ENCODE peak calls at places on chromosomes 12 and 14, in ten cellular contexts. O is colonic mucosa, P is uterus, V is ovary, A is BJ, F is foreskin fibroblast, L is fibroblast of lung, S is cardiac fibroblast, D is suprapubic skin, T is fibroblast of the aortic adventitia. Q is an unnamed sample.

GRCh38 chr14:88228519-88229236 is 94.4 kb downstream of the KCNK10 start:
- DNase-seq in O (no peak), P (no peak), V (no peak), A (no peak), F (no peak), L (no peak), S (no peak), D (no peak), T (no peak), Q (no peak)

GRCh38 chr14:23661542-23661941 is 25.4 kb downstream of the DHRS2 start:
- DNase-seq in O (no peak), P (no peak), V (no peak), A (no peak), F (no peak), L (no peak), S (no peak), D (peak; percentile 32), T (no peak), Q (no peak)

GRCh38 chr12:88237954-88238353 is 95.8 kb downstream of the TMTC3 start:
- DNase-seq in O (no peak), P (no peak), V (no peak), A (no peak), F (peak; percentile 75), L (peak; percentile 66), S (peak; percentile 82), D (no peak), T (peak; percentile 43), Q (peak; percentile 23)

GRCh38 chr14:77151918-77152588 is 10.5 kb upstream of the ZDHHC22 start:
- DNase-seq in O (no peak), P (no peak), V (no peak), A (no peak), F (no peak), L (peak; percentile 42), S (peak; percentile 52), D (peak; percentile 18), T (peak; percentile 49), Q (no peak)

GRCh38 chr14:97113339-97113738 is 316.2 kb downstream of the VRK1 start:
- DNase-seq in O (no peak), P (no peak), V (no peak), A (no peak), F (no peak), L (no peak), S (no peak), D (no peak), T (no peak), Q (no peak)

GRCh38 chr14:90805662-90806548 is 10.3 kb downstream of the TTC7B start:
- DNase-seq in O (no peak), P (peak; percentile 46), V (no peak), A (no peak), F (no peak), L (no peak), S (no peak), D (no peak), T (peak; percentile 48), Q (no peak)

GRCh38 chr14:93830753-93831461 is 42.6 kb upstream of the PRIMA1 start:
- DNase-seq in O (no peak), P (no peak), V (no peak), A (no peak), F (no peak), L (no peak), S (no peak), D (no peak), T (no peak), Q (no peak)

GRCh38 chr14:37181441-37181840 is 9.0 kb upstream of the SLC25A21 start:
- DNase-seq in O (no peak), P (no peak), V (no peak), A (no peak), F (no peak), L (no peak), S (no peak), D (no peak), T (no peak), Q (no peak)

GRCh38 chr14:21526672-21527319 is 650 bp upstream of the SALL2 start:
- DNase-seq in O (no peak), P (no peak), V (no peak), A (no peak), F (no peak), L (no peak), S (no peak), D (no peak), T (no peak), Q (no peak)

GRCh38 chr12:76790564-76791552 is 26.9 kb downstream of the ZDHHC17 start:
- DNase-seq in O (no peak), P (no peak), V (no peak), A (no peak), F (no peak), L (peak; percentile 52), S (peak; percentile 50), D (no peak), T (peak; percentile 51), Q (peak; percentile 5)

GRCh38 chr12:132771126-132771838 is 9.7 kb upstream of the ANKLE2 start:
- DNase-seq in O (no peak), P (no peak), V (no peak), A (no peak), F (peak; percentile 33), L (peak; percentile 18), S (peak; percentile 24), D (no peak), T (no peak), Q (no peak)

GRCh38 chr14:87000071-87000470 is 992.9 kb downstream of the GALC start:
- DNase-seq in O (no peak), P (no peak), V (no peak), A (no peak), F (no peak), L (no peak), S (no peak), D (no peak), T (no peak), Q (no peak)

GRCh38 chr12:72832024-72832423 is 559.9 kb downstream of the TRHDE start:
- DNase-seq in O (no peak), P (no peak), V (no peak), A (no peak), F (no peak), L (no peak), S (no peak), D (no peak), T (no peak), Q (no peak)

GRCh38 chr14:64040044-64040443 is 187.2 kb downstream of the SYNE2 start:
- DNase-seq in O (no peak), P (no peak), V (no peak), A (no peak), F (no peak), L (peak; percentile 54), S (peak; percentile 53), D (no peak), T (peak; percentile 33), Q (no peak)
- TF ChIP-seq CTCF in O (no peak), P (no peak), V (peak; percentile 14), A (peak; percentile 35), F (peak; percentile 32), L (peak; percentile 42), S (peak; percentile 29), D (no peak), T (peak; percentile 31), Q (no peak)

DNA sequence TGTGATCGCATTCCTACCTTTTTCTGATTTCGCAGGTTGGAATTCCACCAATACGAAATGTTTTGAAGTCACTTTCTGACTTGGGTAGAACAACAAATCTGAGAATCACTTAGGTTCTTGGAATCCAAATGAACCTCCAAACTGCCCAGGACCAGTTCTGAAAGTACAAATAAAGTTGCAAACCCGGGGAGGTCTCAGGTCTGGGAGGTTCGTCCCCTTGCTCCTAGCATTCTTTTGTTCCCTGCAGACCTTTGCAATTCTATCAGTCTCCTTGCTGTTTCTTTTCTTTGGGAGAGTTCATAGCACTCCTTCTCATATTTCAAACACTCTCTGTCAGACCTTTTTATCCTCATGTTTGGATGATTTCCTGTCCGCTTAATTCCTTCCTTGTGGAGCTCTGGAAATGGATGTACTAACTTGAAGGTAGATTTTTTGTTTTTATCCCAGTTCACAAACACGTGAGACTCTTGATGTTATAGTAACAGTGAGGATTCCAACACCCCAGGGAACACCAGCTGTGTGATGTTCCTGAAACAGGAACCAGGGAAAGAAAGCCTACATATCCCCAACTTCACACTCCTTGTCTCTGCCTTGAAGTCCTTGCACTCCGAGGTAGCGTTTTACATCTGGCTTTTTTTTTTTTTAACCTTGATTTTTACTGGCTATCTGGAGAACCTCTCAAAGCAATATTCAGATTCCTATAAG is 70.6 kb downstream of the TMEM132C start:
- DNase-seq in O (no peak), P (no peak), V (no peak), A (no peak), F (no peak), L (no peak), S (no peak), D (no peak), T (no peak), Q (no peak)
- H3K4me3 ChIP-seq in O (no peak overlapping the region), P (no peak overlapping the region), V (no peak overlapping the region), A (no peak overlapping the region), F (no peak overlapping the region), L (no peak overlapping the region), S (no peak overlapping the region), D (no peak overlapping the region), T (no peak overlapping the region), Q (no peak overlapping the region)

DNA sequence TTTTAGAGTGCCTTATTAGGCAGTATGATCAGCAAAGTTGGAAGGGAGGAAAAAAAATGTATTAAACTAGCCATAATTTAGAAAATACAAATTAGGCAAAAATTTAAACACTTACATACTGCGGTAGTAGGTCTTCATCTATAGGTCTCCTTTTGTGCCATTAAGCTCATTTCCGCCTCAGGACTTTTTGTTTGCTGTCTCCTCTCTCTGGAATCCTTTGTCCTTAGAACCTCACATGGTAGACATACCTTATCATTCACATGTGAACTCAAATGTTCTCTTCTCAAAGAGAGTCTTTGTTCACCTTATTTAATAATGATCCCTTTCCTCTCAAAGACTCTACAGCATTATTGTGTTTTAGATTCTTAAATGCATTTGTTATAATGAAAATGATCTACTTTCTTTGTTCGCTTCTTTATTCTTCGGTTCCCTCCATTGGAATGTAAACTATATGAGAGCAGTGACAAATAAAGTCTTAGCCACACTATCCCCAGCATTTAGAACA is 14.7 kb downstream of the FANCM start:
- DNase-seq in O (no peak), P (no peak), V (no peak), A (no peak), F (no peak), L (no peak), S (no peak), D (no peak), T (no peak), Q (no peak)
- TF ChIP-seq CTCF in O (no peak), P (no peak), V (no peak), A (no peak), F (no peak), L (no peak), S (no peak), D (no peak), T (no peak), Q (no peak)

DNA sequence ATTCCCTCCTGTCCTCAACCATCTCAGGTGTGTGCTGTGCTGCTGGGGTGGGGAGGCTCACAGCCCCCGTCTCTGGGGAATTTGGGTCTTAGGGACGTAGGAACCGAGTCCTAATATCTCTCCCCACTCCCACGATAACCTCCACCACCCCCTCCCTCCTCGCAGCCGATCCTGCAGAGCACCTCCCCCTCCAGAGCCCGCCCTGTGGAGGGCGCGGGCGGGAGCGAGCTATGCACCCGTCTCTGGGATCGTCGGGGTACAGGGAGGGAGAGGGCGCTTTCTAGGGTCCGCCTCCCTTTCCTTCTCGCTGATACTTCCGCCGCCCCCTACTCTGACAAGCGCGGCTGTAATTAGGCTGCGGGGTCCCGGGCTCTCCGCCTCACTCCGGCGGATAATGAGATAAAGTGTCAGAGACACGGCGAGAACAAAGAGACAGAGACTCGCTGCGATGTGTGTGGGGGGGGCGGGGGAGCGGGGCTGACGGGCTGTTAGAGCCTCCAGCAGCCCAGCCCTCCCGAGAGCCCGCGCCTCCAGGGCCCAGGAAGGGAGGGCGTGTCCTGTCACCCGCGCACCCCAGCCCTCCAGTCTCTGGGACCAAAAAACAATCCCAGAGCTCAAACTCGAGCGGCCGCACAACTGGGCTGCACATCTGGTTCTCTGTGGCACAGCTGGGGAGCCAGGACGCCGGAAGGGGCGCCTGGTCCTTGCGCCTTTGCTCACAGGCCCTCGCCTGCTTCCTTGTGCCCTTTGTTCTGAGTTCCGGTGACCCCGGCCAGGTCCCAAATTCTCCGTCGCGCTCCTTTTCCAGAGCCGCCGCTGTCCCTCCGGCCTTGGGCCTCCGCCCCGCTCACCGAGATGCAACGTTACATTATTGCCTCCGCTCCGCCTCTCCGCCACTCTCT is 8.7 kb downstream of the SHMT2 start:
- DNase-seq in O (no peak), P (no peak), V (no peak), A (no peak), F (no peak), L (peak; percentile 23), S (no peak), D (no peak), T (no peak), Q (no peak)
- H3K4me3 ChIP-seq in O (peak overlapping the region; percentile 35), P (peak overlapping the region; percentile 37), V (peak overlapping the region; percentile 26), A (peak overlapping the region; percentile 18), F (peak overlapping the region; percentile 62), L (peak overlapping the region; percentile 41), S (peak overlapping the region; percentile 72), D (peak overlapping the region; percentile 56), T (peak overlapping the region; percentile 58), Q (peak overlapping the region; percentile 21)